ENCODE peak calls at places on chromosomes 5 and 9, in seven cellular contexts. W is ELR; I is iris pigment epithelial cell; B is HFFc6; Y is activated CD8-positive, alpha-beta memory T cell treated with anti-CD3 and anti-CD28 coated beads for 24 hours; P is stimulated activated CD8-positive, alpha-beta memory T cell treated with anti-CD3 and anti-CD28 coated beads, Interleukin-4, amount 100 ng/mL, for 24 hours; D is HEK293T. L is an unnamed sample.

GRCh38 chr9:124593080-124594058 is 86.2 kb upstream of the NR5A1 start:
- DNase-seq in D (no peak), I (peak; percentile 34), Y (no peak), B (no peak), W (no peak), P (no peak), L (no peak)

GRCh38 chr5:123719004-123719403 is 207.0 kb downstream of the CSNK1G3 start:
- DNase-seq in Y (no peak), P (no peak), W (peak; percentile 55), B (peak; percentile 28), D (no peak), I (no peak), L (no peak)

GRCh38 chr5:146744358-146744757 is 134.2 kb downstream of the PPP2R2B start:
- DNase-seq in D (no peak), I (peak; percentile 28), Y (no peak), P (no peak), W (peak; percentile 5), B (no peak), L (no peak)

GRCh38 chr5:171581756-171582155 is 162.3 kb downstream of the FGF18 start:
- DNase-seq in Y (no peak), B (no peak), I (no peak), D (no peak), P (no peak), W (no peak), L (no peak)

GRCh38 chr9:35740243-35740642 is 7.8 kb downstream of the CREB3 start:
- DNase-seq in W (no peak), P (no peak), D (no peak), I (no peak), B (no peak), Y (no peak), L (no peak)

GRCh38 chr9:90322296-90322695 is 320.3 kb downstream of the DIRAS2 start:
- DNase-seq in P (no peak), Y (no peak), D (no peak), B (no peak), I (peak; percentile 6), W (peak; percentile 4), L (no peak)

GRCh38 chr9:37329576-37329975 is 92.9 kb upstream of the GRHPR start:
- DNase-seq in W (peak; percentile 63), D (no peak), I (peak; percentile 34), Y (no peak), P (no peak), B (peak; percentile 10), L (no peak)

GRCh38 chr5:180353963-180354574 is 933 bp upstream of the GFPT2 start:
- DNase-seq in W (no peak), B (no peak), P (no peak), D (no peak), Y (no peak), I (no peak), L (no peak)

GRCh38 chr9:16135916-16136315 is 583.1 kb downstream of the CCDC171 start:
- DNase-seq in I (no peak), Y (no peak), P (no peak), W (no peak), B (no peak), D (no peak), L (no peak)

GRCh38 chr9:79665383-79665782 is 93.6 kb downstream of the TLE4 start:
- DNase-seq in I (no peak), W (no peak), D (no peak), B (no peak), Y (no peak), P (no peak), L (no peak)

GRCh38 chr9:69658987-69659677 is 13.0 kb downstream of the APBA1 start:
- DNase-seq in P (no peak), W (no peak), D (no peak), I (no peak), B (no peak), Y (no peak), L (no peak)

GRCh38 chr9:109048822-109049221 is 35.5 kb upstream of the CTNNAL1 start:
- DNase-seq in P (no peak), Y (no peak), D (no peak), B (no peak), W (no peak), I (no peak), L (no peak)

GRCh38 chr5:78779771-78780616 is 131.4 kb upstream of the LHFPL2 start:
- DNase-seq in I (peak; percentile 85), W (peak; percentile 83), Y (no peak), D (peak; percentile 37), B (peak; percentile 64), P (no peak), L (no peak)

GRCh38 chr5:133051117-133051546 is 681 bp upstream of the HSPA4 start:
- DNase-seq in Y (no peak), P (no peak), B (no peak), I (no peak), W (no peak), D (no peak), L (no peak)

GRCh38 chr9:36316629-36317317 is 58.5 kb upstream of the GNE start:
- DNase-seq in P (no peak), I (no peak), D (no peak), Y (no peak), W (no peak), B (no peak), L (no peak)

GRCh38 chr9:15293727-15294405 is 13.2 kb downstream of the TTC39B start:
- DNase-seq in D (no peak), P (no peak), B (peak; percentile 25), I (no peak), Y (no peak), W (no peak), L (no peak)

GRCh38 chr5:96567188-96567587 is 95.0 kb upstream of the CAST start:
- DNase-seq in B (peak; percentile 54), D (no peak), I (peak; percentile 72), P (no peak), Y (no peak), W (peak; percentile 77), L (no peak)

GRCh38 chr9:93125331-93125894 is 8.6 kb downstream of the NINJ1 start:
- DNase-seq in Y (peak; percentile 53), P (no peak), D (no peak), B (no peak), I (no peak), W (no peak), L (no peak)

GRCh38 chr9:131661954-131662621 is 77.8 kb downstream of the RAPGEF1 start:
- DNase-seq in B (no peak), P (peak; percentile 56), D (no peak), Y (peak; percentile 80), W (no peak), I (no peak), L (no peak)

GRCh38 chr9:128392302-128393152 is 21.4 kb downstream of the URM1 start:
- DNase-seq in B (no peak), P (no peak), W (no peak), Y (no peak), D (no peak), I (no peak), L (no peak)

GRCh38 chr5:143886621-143887301 is 74.8 kb downstream of the HMHB1 start:
- DNase-seq in W (no peak), B (no peak), P (no peak), Y (no peak), I (no peak), D (no peak), L (no peak)

GRCh38 chr5:54390015-54390414 is 65.5 kb upstream of the HSPB3 start:
- DNase-seq in W (peak; percentile 89), Y (no peak), D (peak; percentile 76), I (peak; percentile 95), B (peak; percentile 60), P (no peak), L (no peak)

GRCh38 chr5:80206282-80206681 is 49.6 kb downstream of the SERINC5 start:
- DNase-seq in B (peak; percentile 77), Y (no peak), W (peak; percentile 67), P (no peak), I (peak; percentile 50), D (no peak), L (no peak)

GRCh38 chr9:131346559-131346958 is 47.3 kb upstream of the PRRC2B start:
- DNase-seq in B (no peak), Y (no peak), W (no peak), P (no peak), D (no peak), I (no peak), L (no peak)

GRCh38 chr9:98362624-98363023 is 107.2 kb upstream of the TBC1D2 start:
- DNase-seq in P (no peak), I (no peak), Y (no peak), B (no peak), D (peak; percentile 2), W (no peak), L (peak; percentile 49)

GRCh38 chr9:115770521-115770920 is 383.1 kb upstream of the PAPPA start:
- DNase-seq in B (no peak), I (no peak), D (no peak), Y (no peak), P (no peak), W (no peak), L (no peak)

GRCh38 chr9:120689860-120690259 is 24.4 kb downstream of the MEGF9 start:
- DNase-seq in Y (no peak), D (peak; percentile 15), P (no peak), B (no peak), W (no peak), I (peak; percentile 39), L (no peak)

GRCh38 chr5:107806271-107806670 is 135.5 kb upstream of the EFNA5 start:
- DNase-seq in Y (no peak), I (no peak), B (no peak), W (no peak), D (no peak), P (no peak), L (no peak)

GRCh38 chr9:133361507-133362092 is 5.2 kb downstream of the SURF2 start:
- DNase-seq in B (no peak), I (no peak), Y (no peak), P (no peak), W (no peak), D (no peak), L (no peak)

GRCh38 chr9:69755205-69755604 is 4.6 kb downstream of the PTAR1 start:
- DNase-seq in W (no peak), P (no peak), D (no peak), Y (no peak), B (no peak), I (no peak), L (no peak)

GRCh38 chr5:172920447-172920849 is 38.8 kb upstream of the RPL26L1 start:
- DNase-seq in W (peak; percentile 99), I (peak; percentile 99), D (no peak), P (no peak), B (peak; percentile 92), Y (no peak), L (no peak)

GRCh38 chr9:134455951-134456739 is 129.9 kb downstream of the RXRA start:
- DNase-seq in B (peak; percentile 99), Y (peak; percentile 86), P (peak; percentile 60), W (peak; percentile 98), D (no peak), I (peak; percentile 97), L (peak; percentile 83)

GRCh38 chr9:89576404-89576824 is 28.4 kb upstream of the GADD45G start:
- DNase-seq in P (no peak), D (no peak), W (peak; percentile 30), I (peak; percentile 25), B (no peak), Y (no peak), L (no peak)

GRCh38 chr5:171628344-171628743 is 157.3 kb upstream of the SMIM23 start:
- DNase-seq in B (no peak), D (no peak), Y (no peak), W (no peak), P (no peak), I (no peak), L (no peak)

GRCh38 chr5:95771109-95771708 is 40.1 kb downstream of the RHOBTB3 start:
- DNase-seq in D (no peak), I (peak; percentile 70), B (no peak), Y (no peak), W (no peak), P (no peak), L (no peak)

GRCh38 chr9:97293207-97293721 is 14.2 kb upstream of the CCDC180 start:
- DNase-seq in D (no peak), Y (no peak), B (peak; percentile 7), P (no peak), I (peak; percentile 44), W (peak; percentile 52), L (no peak)

GRCh38 chr5:92002875-92003274 is 619.8 kb upstream of the ARRDC3 start:
- DNase-seq in D (no peak), B (no peak), W (no peak), Y (no peak), P (no peak), I (no peak), L (no peak)

GRCh38 chr5:96687812-96688453 is 25.8 kb downstream of the CAST start:
- DNase-seq in B (peak; percentile 50), Y (no peak), W (peak; percentile 79), P (no peak), I (peak; percentile 77), D (peak; percentile 53), L (no peak)

L was measured in natural killer cell treated with Interleukin-12 subunit alpha and Interleukin-12 subunit beta and Interleukin-15 and Interleukin-18, amount 100 ng/mL, for 72 hours.